ENCODE peak calls at places on chromosomes 13 and 19, in ten cellular contexts. One of them, this sample, is unnamed.

GRCh38 chr19:5966215-5966614 is 11.7 kb downstream of the RANBP3 start:
- DNase-seq in choroid plexus epithelial cell: peak; percentile 47
- DNase-seq in left ventricle myocardium inferior: no peak
- DNase-seq in ascending aorta: no peak
- DNase-seq in fibroblast of lung: peak; percentile 88
- DNase-seq in heart left ventricle: peak; percentile 20
- DNase-seq in suprapubic skin: no peak
- DNase-seq in fibroblast of pulmonary artery: peak; percentile 92
- DNase-seq in lower leg skin: no peak
- DNase-seq in CD8-positive, alpha-beta T cell: no peak
- DNase-seq in this sample: no peak

GRCh38 chr19:16266586-16266942 is 58.1 kb upstream of the KLF2 start:
- DNase-seq in choroid plexus epithelial cell: no peak
- DNase-seq in left ventricle myocardium inferior: no peak
- DNase-seq in ascending aorta: no peak
- DNase-seq in fibroblast of lung: no peak
- DNase-seq in heart left ventricle: no peak
- DNase-seq in suprapubic skin: no peak
- DNase-seq in fibroblast of pulmonary artery: no peak
- DNase-seq in lower leg skin: no peak
- DNase-seq in CD8-positive, alpha-beta T cell: peak; percentile 67
- DNase-seq in this sample: no peak

GRCh38 chr13:25708268-25708667 is 336.5 kb downstream of the ATP8A2 start:
- DNase-seq in choroid plexus epithelial cell: no peak
- DNase-seq in left ventricle myocardium inferior: no peak
- DNase-seq in ascending aorta: no peak
- DNase-seq in fibroblast of lung: no peak
- DNase-seq in heart left ventricle: no peak
- DNase-seq in suprapubic skin: no peak
- DNase-seq in fibroblast of pulmonary artery: no peak
- DNase-seq in lower leg skin: no peak
- DNase-seq in CD8-positive, alpha-beta T cell: no peak
- DNase-seq in this sample: no peak

GRCh38 chr19:18173572-18174294 is at the start of gene IFI30:
- DNase-seq in choroid plexus epithelial cell: peak; percentile 25
- DNase-seq in left ventricle myocardium inferior: peak; percentile 79
- DNase-seq in ascending aorta: peak; percentile 53
- DNase-seq in fibroblast of lung: no peak
- DNase-seq in heart left ventricle: peak; percentile 90
- DNase-seq in suprapubic skin: no peak
- DNase-seq in fibroblast of pulmonary artery: peak; percentile 39
- DNase-seq in lower leg skin: peak; percentile 95
- DNase-seq in CD8-positive, alpha-beta T cell: peak; percentile 60
- DNase-seq in this sample: no peak

GRCh38 chr13:102951808-102952207 is 106.0 kb downstream of the ERCC5 start:
- DNase-seq in choroid plexus epithelial cell: no peak
- DNase-seq in left ventricle myocardium inferior: no peak
- DNase-seq in ascending aorta: no peak
- DNase-seq in fibroblast of lung: no peak
- DNase-seq in heart left ventricle: no peak
- DNase-seq in suprapubic skin: no peak
- DNase-seq in fibroblast of pulmonary artery: no peak
- DNase-seq in lower leg skin: no peak
- DNase-seq in CD8-positive, alpha-beta T cell: no peak
- DNase-seq in this sample: no peak

GRCh38 chr19:28023064-28023463 is 1189.9 kb downstream of the UQCRFS1 start:
- DNase-seq in choroid plexus epithelial cell: peak; percentile 0
- DNase-seq in left ventricle myocardium inferior: no peak
- DNase-seq in ascending aorta: no peak
- DNase-seq in fibroblast of lung: no peak
- DNase-seq in heart left ventricle: no peak
- DNase-seq in suprapubic skin: no peak
- DNase-seq in fibroblast of pulmonary artery: peak; percentile 13
- DNase-seq in lower leg skin: peak; percentile 10
- DNase-seq in CD8-positive, alpha-beta T cell: no peak
- DNase-seq in this sample: no peak

GRCh38 chr19:10533656-10534386 is 9.9 kb upstream of the ATG4D start:
- DNase-seq in choroid plexus epithelial cell: peak; percentile 73
- DNase-seq in left ventricle myocardium inferior: no peak
- DNase-seq in ascending aorta: no peak
- DNase-seq in fibroblast of lung: peak; percentile 68
- DNase-seq in heart left ventricle: no peak
- DNase-seq in suprapubic skin: no peak
- DNase-seq in fibroblast of pulmonary artery: peak; percentile 87
- DNase-seq in lower leg skin: no peak
- DNase-seq in CD8-positive, alpha-beta T cell: no peak
- DNase-seq in this sample: peak; percentile 76

GRCh38 chr19:7242601-7243258 is 51.5 kb downstream of the INSR start:
- DNase-seq in choroid plexus epithelial cell: peak; percentile 60
- DNase-seq in left ventricle myocardium inferior: no peak
- DNase-seq in ascending aorta: no peak
- DNase-seq in fibroblast of lung: peak; percentile 49
- DNase-seq in heart left ventricle: no peak
- DNase-seq in suprapubic skin: no peak
- DNase-seq in fibroblast of pulmonary artery: peak; percentile 66
- DNase-seq in lower leg skin: no peak
- DNase-seq in CD8-positive, alpha-beta T cell: no peak
- DNase-seq in this sample: peak; percentile 78

GRCh38 chr19:2321565-2322283 is 6.7 kb downstream of the LSM7 start:
- DNase-seq in choroid plexus epithelial cell: no peak
- DNase-seq in left ventricle myocardium inferior: no peak
- DNase-seq in ascending aorta: no peak
- DNase-seq in fibroblast of lung: no peak
- DNase-seq in heart left ventricle: no peak
- DNase-seq in suprapubic skin: no peak
- DNase-seq in fibroblast of pulmonary artery: no peak
- DNase-seq in lower leg skin: no peak
- DNase-seq in CD8-positive, alpha-beta T cell: no peak
- DNase-seq in this sample: no peak

GRCh38 chr19:18044825-18045304 is 36.9 kb downstream of the ARRDC2 start:
- DNase-seq in choroid plexus epithelial cell: peak; percentile 87
- DNase-seq in left ventricle myocardium inferior: peak; percentile 74
- DNase-seq in ascending aorta: peak; percentile 53
- DNase-seq in fibroblast of lung: peak; percentile 60
- DNase-seq in heart left ventricle: peak; percentile 87
- DNase-seq in suprapubic skin: peak; percentile 89
- DNase-seq in fibroblast of pulmonary artery: peak; percentile 66
- DNase-seq in lower leg skin: peak; percentile 93
- DNase-seq in CD8-positive, alpha-beta T cell: peak; percentile 82
- DNase-seq in this sample: peak; percentile 38

DNA sequence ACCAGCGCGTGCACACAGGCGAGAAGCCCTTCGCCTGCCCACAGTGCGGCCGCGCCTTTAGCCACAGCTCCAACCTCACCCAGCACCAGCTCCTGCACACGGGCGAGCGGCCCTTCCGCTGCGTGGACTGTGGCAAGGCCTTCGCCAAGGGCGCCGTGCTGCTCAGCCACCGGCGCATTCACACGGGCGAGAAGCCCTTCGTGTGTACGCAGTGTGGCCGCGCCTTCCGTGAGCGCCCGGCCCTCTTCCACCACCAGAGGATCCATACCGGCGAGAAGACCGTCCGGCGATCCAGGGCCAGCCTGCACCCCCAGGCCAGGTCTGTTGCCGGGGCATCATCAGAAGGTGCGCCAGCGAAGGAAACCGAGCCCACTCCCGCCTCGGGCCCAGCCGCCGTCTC is 4.4 kb upstream of the ZNF446 start:
- DNase-seq in choroid plexus epithelial cell: no peak
- DNase-seq in left ventricle myocardium inferior: no peak
- DNase-seq in ascending aorta: no peak
- DNase-seq in fibroblast of lung: no peak
- DNase-seq in heart left ventricle: no peak
- DNase-seq in suprapubic skin: no peak
- DNase-seq in fibroblast of pulmonary artery: no peak
- DNase-seq in lower leg skin: no peak
- DNase-seq in CD8-positive, alpha-beta T cell: no peak
- DNase-seq in this sample: no peak
- H3K4me3 ChIP-seq in choroid plexus epithelial cell: no peak overlapping the region
- H3K4me3 ChIP-seq in left ventricle myocardium inferior: no peak overlapping the region
- H3K4me3 ChIP-seq in ascending aorta: no peak overlapping the region
- H3K4me3 ChIP-seq in fibroblast of lung: no peak overlapping the region
- H3K4me3 ChIP-seq in heart left ventricle: no peak overlapping the region
- H3K4me3 ChIP-seq in suprapubic skin: no peak overlapping the region
- H3K4me3 ChIP-seq in fibroblast of pulmonary artery: no peak overlapping the region
- H3K4me3 ChIP-seq in lower leg skin: no peak overlapping the region
- H3K4me3 ChIP-seq in CD8-positive, alpha-beta T cell: no peak overlapping the region
- H3K4me3 ChIP-seq in this sample: no peak overlapping the region

DNA sequence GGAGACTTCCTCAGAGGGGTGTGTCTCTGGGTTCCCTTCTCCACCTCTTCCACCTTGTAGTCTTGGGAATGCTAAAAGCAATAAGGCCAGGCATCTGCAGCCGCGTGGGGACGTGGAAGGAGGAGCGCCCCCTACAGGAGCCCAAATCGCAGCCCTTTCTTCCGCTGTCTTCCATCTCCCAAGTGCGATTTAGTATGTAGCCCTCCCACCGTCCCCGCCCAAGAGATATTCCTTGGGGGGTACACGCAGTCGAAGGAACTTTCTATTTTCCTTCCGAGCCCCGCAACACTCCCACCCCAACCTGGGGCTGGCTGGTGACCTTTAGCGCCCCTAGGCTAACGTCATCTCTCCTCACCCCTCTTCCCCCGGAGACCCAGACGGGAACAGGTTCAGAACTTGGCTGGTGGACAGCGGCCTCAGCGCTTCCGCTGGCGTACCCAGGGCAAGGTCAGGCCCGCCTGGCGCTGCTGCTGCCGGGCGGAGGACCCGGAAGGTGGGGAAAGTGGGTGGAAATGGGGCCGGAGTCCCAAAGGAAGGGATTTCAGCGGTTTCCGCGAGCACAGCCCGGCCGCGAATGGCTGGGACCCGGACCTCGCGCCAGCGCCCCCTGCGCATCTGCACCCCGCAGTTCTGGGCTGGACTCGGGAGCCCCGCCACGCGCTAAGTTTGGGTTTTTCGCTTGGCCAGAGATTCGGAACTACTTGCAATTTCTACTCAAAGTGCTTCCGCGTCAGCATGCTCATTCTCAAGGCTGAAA is 2.1 kb upstream of the PCDH8 start:
- DNase-seq in choroid plexus epithelial cell: peak; percentile 27
- DNase-seq in left ventricle myocardium inferior: peak; percentile 72
- DNase-seq in ascending aorta: no peak
- DNase-seq in fibroblast of lung: peak; percentile 48
- DNase-seq in heart left ventricle: peak; percentile 84
- DNase-seq in suprapubic skin: no peak
- DNase-seq in fibroblast of pulmonary artery: peak; percentile 53
- DNase-seq in lower leg skin: peak; percentile 89
- DNase-seq in CD8-positive, alpha-beta T cell: no peak
- DNase-seq in this sample: no peak
- TF ChIP-seq CTCF in choroid plexus epithelial cell: no peak
- TF ChIP-seq CTCF in left ventricle myocardium inferior: no peak
- TF ChIP-seq CTCF in ascending aorta: no peak
- TF ChIP-seq CTCF in fibroblast of lung: no peak
- TF ChIP-seq CTCF in heart left ventricle: no peak
- TF ChIP-seq CTCF in suprapubic skin: no peak
- TF ChIP-seq CTCF in fibroblast of pulmonary artery: no peak
- TF ChIP-seq CTCF in lower leg skin: no peak
- TF ChIP-seq CTCF in CD8-positive, alpha-beta T cell: no peak
- TF ChIP-seq CTCF in this sample: peak; percentile 19

GRCh38 chr19:21835429-21835809 is 563 bp downstream of the ZNF43 start:
- DNase-seq in choroid plexus epithelial cell: no peak
- DNase-seq in left ventricle myocardium inferior: no peak
- DNase-seq in ascending aorta: no peak
- DNase-seq in fibroblast of lung: no peak
- DNase-seq in heart left ventricle: no peak
- DNase-seq in suprapubic skin: no peak
- DNase-seq in fibroblast of pulmonary artery: no peak
- DNase-seq in lower leg skin: no peak
- DNase-seq in CD8-positive, alpha-beta T cell: no peak
- DNase-seq in this sample: no peak
- H3K4me3 ChIP-seq in choroid plexus epithelial cell: peak overlapping the region; percentile 85
- H3K4me3 ChIP-seq in left ventricle myocardium inferior: peak overlapping the region; percentile 78
- H3K4me3 ChIP-seq in ascending aorta: peak overlapping the region; percentile 88
- H3K4me3 ChIP-seq in fibroblast of lung: peak overlapping the region; percentile 82
- H3K4me3 ChIP-seq in heart left ventricle: peak overlapping the region; percentile 74
- H3K4me3 ChIP-seq in suprapubic skin: peak overlapping the region; percentile 65
- H3K4me3 ChIP-seq in fibroblast of pulmonary artery: peak overlapping the region; percentile 63
- H3K4me3 ChIP-seq in lower leg skin: peak overlapping the region; percentile 53
- H3K4me3 ChIP-seq in CD8-positive, alpha-beta T cell: peak overlapping the region; percentile 85
- H3K4me3 ChIP-seq in this sample: peak overlapping the region; percentile 85

GRCh38 chr13:74259641-74260040 is 125.4 kb upstream of the KLF12 start:
- DNase-seq in choroid plexus epithelial cell: no peak
- DNase-seq in left ventricle myocardium inferior: no peak
- DNase-seq in ascending aorta: no peak
- DNase-seq in fibroblast of lung: no peak
- DNase-seq in heart left ventricle: no peak
- DNase-seq in suprapubic skin: no peak
- DNase-seq in fibroblast of pulmonary artery: no peak
- DNase-seq in lower leg skin: no peak
- DNase-seq in CD8-positive, alpha-beta T cell: no peak
- DNase-seq in this sample: no peak
- TF ChIP-seq CTCF in choroid plexus epithelial cell: no peak
- TF ChIP-seq CTCF in left ventricle myocardium inferior: no peak
- TF ChIP-seq CTCF in ascending aorta: no peak
- TF ChIP-seq CTCF in fibroblast of lung: no peak
- TF ChIP-seq CTCF in heart left ventricle: no peak
- TF ChIP-seq CTCF in suprapubic skin: no peak
- TF ChIP-seq CTCF in fibroblast of pulmonary artery: no peak
- TF ChIP-seq CTCF in lower leg skin: no peak
- TF ChIP-seq CTCF in CD8-positive, alpha-beta T cell: no peak
- TF ChIP-seq CTCF in this sample: no peak

GRCh38 chr19:3457531-3458228 is 22.6 kb downstream of the SMIM24 start:
- DNase-seq in choroid plexus epithelial cell: no peak
- DNase-seq in left ventricle myocardium inferior: peak; percentile 33
- DNase-seq in ascending aorta: peak; percentile 37
- DNase-seq in fibroblast of lung: peak; percentile 39
- DNase-seq in heart left ventricle: peak; percentile 58
- DNase-seq in suprapubic skin: no peak
- DNase-seq in fibroblast of pulmonary artery: no peak
- DNase-seq in lower leg skin: no peak
- DNase-seq in CD8-positive, alpha-beta T cell: no peak
- DNase-seq in this sample: no peak
- H3K4me3 ChIP-seq in choroid plexus epithelial cell: no peak overlapping the region
- H3K4me3 ChIP-seq in left ventricle myocardium inferior: no peak overlapping the region
- H3K4me3 ChIP-seq in ascending aorta: peak overlapping the region; percentile 28
- H3K4me3 ChIP-seq in fibroblast of lung: no peak overlapping the region
- H3K4me3 ChIP-seq in heart left ventricle: no peak overlapping the region
- H3K4me3 ChIP-seq in suprapubic skin: no peak overlapping the region
- H3K4me3 ChIP-seq in fibroblast of pulmonary artery: no peak overlapping the region
- H3K4me3 ChIP-seq in lower leg skin: no peak overlapping the region
- H3K4me3 ChIP-seq in CD8-positive, alpha-beta T cell: no peak overlapping the region
- H3K4me3 ChIP-seq in this sample: no peak overlapping the region

DNA sequence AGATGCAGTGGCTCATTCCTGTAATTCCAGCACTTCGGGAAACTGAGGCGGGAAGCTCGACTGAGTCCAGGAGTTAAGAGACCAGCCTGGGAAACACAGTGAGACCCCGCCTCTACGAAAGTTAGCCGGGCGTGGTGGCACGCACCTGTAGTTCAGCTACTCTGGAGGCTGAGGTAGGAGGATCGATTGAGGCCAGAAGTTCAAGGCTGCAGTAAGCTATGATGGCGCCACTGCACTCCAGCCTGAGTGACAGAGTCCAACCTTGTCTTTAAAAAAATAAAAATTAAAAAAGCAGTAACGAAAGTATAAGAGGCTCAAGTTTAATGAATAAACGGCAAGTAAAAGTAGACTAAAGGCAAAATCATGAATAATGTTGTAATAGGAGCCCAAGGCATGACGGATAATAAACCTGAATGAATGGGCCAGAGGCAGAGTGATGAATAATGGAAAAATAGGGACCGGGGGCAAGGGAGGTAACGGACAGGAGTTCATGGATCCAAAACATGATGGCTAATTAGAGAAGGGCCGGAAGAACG is 1.2 kb upstream of the TOMM40 start:
- DNase-seq in choroid plexus epithelial cell: no peak
- DNase-seq in left ventricle myocardium inferior: no peak
- DNase-seq in ascending aorta: no peak
- DNase-seq in fibroblast of lung: no peak
- DNase-seq in heart left ventricle: no peak
- DNase-seq in suprapubic skin: no peak
- DNase-seq in fibroblast of pulmonary artery: no peak
- DNase-seq in lower leg skin: no peak
- DNase-seq in CD8-positive, alpha-beta T cell: no peak
- DNase-seq in this sample: no peak
- TF ChIP-seq CTCF in choroid plexus epithelial cell: no peak
- TF ChIP-seq CTCF in left ventricle myocardium inferior: no peak
- TF ChIP-seq CTCF in ascending aorta: no peak
- TF ChIP-seq CTCF in fibroblast of lung: no peak
- TF ChIP-seq CTCF in heart left ventricle: no peak
- TF ChIP-seq CTCF in suprapubic skin: no peak
- TF ChIP-seq CTCF in fibroblast of pulmonary artery: no peak
- TF ChIP-seq CTCF in lower leg skin: no peak
- TF ChIP-seq CTCF in CD8-positive, alpha-beta T cell: no peak
- TF ChIP-seq CTCF in this sample: no peak

This sample was measured in AG09309.